ENCODE peak calls at places on chromosomes 13 and 19, in five cellular contexts. T, F, Q, M and V are unnamed samples.

GRCh38 chr13:32734511-32734910 is 148.3 kb downstream of the PDS5B start:
- DNase-seq in T (no peak), M (no peak), F (no peak), Q (no peak), V (peak)

GRCh38 chr13:30038884-30039283 is 188.5 kb upstream of the UBL3 start:
- DNase-seq in F (no peak), M (no peak), T (no peak), Q (no peak), V (peak)

GRCh38 chr19:48484931-48485612 is 15.9 kb downstream of the CYTH2 start:
- DNase-seq in F (no peak), M (no peak), T (no peak), Q (no peak), V (no peak)

GRCh38 chr19:44951179-44952159 is 3.7 kb upstream of the CLPTM1 start:
- DNase-seq in M (peak), Q (peak), T (peak), F (peak), V (peak)

GRCh38 chr13:50596776-50597203 is 246.7 kb downstream of the DLEU7 start:
- DNase-seq in T (no peak), F (no peak), Q (no peak), M (no peak), V (no peak)

GRCh38 chr19:52941941-52942370 is 18.7 kb upstream of the ZNF888 start:
- DNase-seq in Q (peak), F (peak), M (peak), T (no peak), V (no peak)

GRCh38 chr19:1774999-1775772 is 21.9 kb downstream of the ONECUT3 start:
- DNase-seq in T (no peak), M (no peak), F (no peak), Q (no peak), V (no peak)

GRCh38 chr19:44303305-44303704 is 1.5 kb downstream of the ZNF235 start:
- DNase-seq in T (no peak), F (no peak), Q (no peak), M (no peak), V (no peak)

GRCh38 chr19:1035998-1036621 is 3.8 kb upstream of the ABCA7 start:
- DNase-seq in T (no peak), F (no peak), M (no peak), Q (no peak), V (no peak)

GRCh38 chr13:98688373-98688772 is 64.1 kb downstream of the SLC15A1 start:
- DNase-seq in M (no peak), Q (no peak), F (no peak), T (no peak), V (no peak)

GRCh38 chr13:95115525-95115924 is 185.7 kb downstream of the ABCC4 start:
- DNase-seq in Q (no peak), F (no peak), M (no peak), T (no peak), V (no peak)

GRCh38 chr19:33384983-33385382 is 11.5 kb downstream of the CEBPG start:
- DNase-seq in M (no peak), T (no peak), F (no peak), Q (no peak), V (no peak)

GRCh38 chr19:2230807-2231533 is 5.2 kb downstream of the PLEKHJ1 start:
- DNase-seq in T (no peak), M (no peak), Q (no peak), F (no peak), V (no peak)

GRCh38 chr13:33372251-33372919 is 86.8 kb upstream of the STARD13 start:
- DNase-seq in F (no peak), Q (no peak), M (no peak), T (no peak), V (no peak)

GRCh38 chr19:7336321-7336973 is 12.3 kb upstream of the ARHGEF18 start:
- DNase-seq in M (no peak), F (no peak), T (no peak), Q (no peak), V (no peak)

GRCh38 chr13:58318495-58319167 is 687.1 kb downstream of the PCDH17 start:
- DNase-seq in Q (no peak), T (no peak), F (no peak), M (no peak), V (no peak)

GRCh38 chr19:33702606-33703437 is 81.1 kb downstream of the CHST8 start:
- DNase-seq in M (no peak), T (no peak), Q (no peak), F (no peak), V (no peak)

GRCh38 chr13:80367473-80367872 is 26.5 kb upstream of the SPRY2 start:
- DNase-seq in Q (no peak), M (no peak), F (no peak), T (no peak), V (no peak)

GRCh38 chr19:29483944-29484581 is 41.7 kb upstream of the VSTM2B start:
- DNase-seq in F (no peak), M (no peak), T (no peak), Q (no peak), V (no peak)

GRCh38 chr13:51874651-51875050 is 12.9 kb downstream of the CCDC70 start:
- DNase-seq in M (no peak), T (no peak), Q (no peak), F (no peak), V (no peak)

GRCh38 chr19:3335431-3336350 is 30.7 kb upstream of the NFIC start:
- DNase-seq in T (no peak), Q (peak), F (no peak), M (peak), V (no peak)

GRCh38 chr13:46982856-46983582 is 86.2 kb upstream of the HTR2A start:
- DNase-seq in F (no peak), T (no peak), Q (no peak), M (no peak), V (no peak)

GRCh38 chr19:13297023-13297422 is 146.8 kb downstream of the IER2 start:
- DNase-seq in M (no peak), F (no peak), Q (no peak), T (no peak), V (no peak)

GRCh38 chr19:28039677-28040381 is 1173.1 kb downstream of the UQCRFS1 start:
- DNase-seq in T (no peak), M (no peak), F (no peak), Q (peak), V (no peak)

GRCh38 chr19:15210323-15210774 is 9.6 kb upstream of the NOTCH3 start:
- DNase-seq in Q (no peak), F (no peak), M (peak), T (peak), V (peak)

GRCh38 chr19:11560404-11560988 is 1.5 kb upstream of the ELOF1 start:
- DNase-seq in T (peak), Q (peak), F (peak), M (peak), V (peak)

GRCh38 chr13:44872751-44873150 is 116.5 kb downstream of the NUFIP1 start:
- DNase-seq in Q (no peak), M (no peak), T (no peak), F (no peak), V (no peak)

GRCh38 chr19:1373534-1374249 is 10.0 kb upstream of the NDUFS7 start:
- DNase-seq in Q (peak), F (no peak), M (peak), T (no peak), V (no peak)

GRCh38 chr19:46840157-46840942 is 10.3 kb downstream of the AP2S1 start:
- DNase-seq in M (peak), T (peak), F (no peak), Q (peak), V (no peak)

GRCh38 chr13:97223711-97224461 is 1.8 kb downstream of the MBNL2 start:
- DNase-seq in T (peak), F (peak), Q (peak), M (peak), V (peak)

GRCh38 chr13:107234315-107234714 is 666.4 kb upstream of the ARGLU1 start:
- DNase-seq in Q (no peak), T (no peak), F (no peak), M (no peak), V (no peak)

GRCh38 chr19:31118292-31118925 is 230.8 kb downstream of the TSHZ3 start:
- DNase-seq in T (no peak), Q (no peak), M (no peak), F (no peak), V (no peak)

GRCh38 chr19:13784731-13785452 is 10.4 kb upstream of the ZSWIM4 start:
- DNase-seq in M (peak), T (peak), Q (peak), F (peak), V (no peak)

GRCh38 chr19:31676271-31677004 is 327.2 kb upstream of the TSHZ3 start:
- DNase-seq in T (no peak), M (no peak), Q (no peak), F (no peak), V (no peak)

GRCh38 chr19:46495789-46496099 is at the start of gene PNMA8B:
- DNase-seq in T (no peak), F (no peak), Q (peak), M (peak), V (no peak)

GRCh38 chr19:51114087-51114714 is 6.0 kb upstream of the CTU1 start:
- DNase-seq in F (no peak), M (no peak), Q (no peak), T (no peak), V (no peak)

GRCh38 chr19:30701178-30701577 is 329.0 kb downstream of the ZNF536 start:
- DNase-seq in M (no peak), T (no peak), Q (no peak), F (no peak), V (no peak)

GRCh38 chr13:98315466-98315865 is 138.4 kb upstream of the RNF113B start:
- DNase-seq in M (no peak), T (no peak), Q (no peak), F (no peak), V (no peak)

GRCh38 chr19:42251572-42251990 is 3.3 kb downstream of the ERF start:
- DNase-seq in T (no peak), F (no peak), Q (no peak), M (peak), V (no peak)

GRCh38 chr19:42250249-42250665 is 4.7 kb downstream of the ERF start:
- DNase-seq in M (no peak), Q (no peak), F (no peak), T (no peak), V (no peak)

GRCh38 chr19:42249769-42250168 is 5.2 kb downstream of the ERF start:
- DNase-seq in F (no peak), T (no peak), Q (no peak), M (no peak), V (no peak)

GRCh38 chr19:42249149-42249750 is 5.7 kb downstream of the ERF start:
- DNase-seq in F (no peak), M (no peak), Q (no peak), T (no peak), V (no peak)

DNA sequence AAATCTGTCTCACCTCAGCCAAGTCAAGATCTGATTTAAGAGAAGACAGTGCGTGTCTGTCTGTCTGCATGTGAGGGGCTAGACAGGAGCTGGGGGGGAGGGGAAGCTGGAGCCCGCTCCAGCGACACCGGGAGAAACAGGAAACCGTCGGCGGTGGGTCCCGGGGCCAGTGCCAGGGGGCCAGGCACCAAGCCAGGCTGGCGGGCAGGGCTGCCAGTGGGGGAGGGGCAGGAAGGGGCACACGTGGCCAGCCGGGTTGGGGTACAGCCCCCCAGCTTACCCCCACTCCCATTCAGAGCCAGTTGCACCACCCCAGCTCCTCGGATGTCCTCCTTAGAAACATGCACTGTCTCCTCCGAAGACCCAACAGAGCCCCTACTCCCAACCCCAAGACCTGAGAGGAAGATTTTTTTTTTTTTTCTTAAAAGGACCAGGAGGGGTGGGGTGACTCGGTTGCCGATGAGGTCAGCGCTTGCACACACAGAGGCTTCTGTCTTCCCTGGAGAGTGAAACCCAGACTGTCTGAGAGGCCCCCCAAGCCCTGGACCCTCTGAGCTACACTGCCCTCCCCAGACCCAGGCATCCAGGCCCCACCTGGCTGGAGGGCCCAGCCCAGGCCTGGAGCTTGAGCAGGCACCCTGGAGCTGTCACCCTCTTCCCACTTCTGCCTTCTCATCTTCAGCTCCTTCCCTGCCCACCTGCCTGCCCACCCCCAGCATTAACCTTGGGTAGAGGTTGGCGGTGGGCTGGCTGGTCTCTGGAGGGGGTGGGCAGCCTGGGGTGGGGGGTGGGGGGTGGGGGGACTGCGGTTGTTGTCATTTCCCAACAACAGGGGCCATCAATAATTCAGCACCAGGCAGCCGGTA is 4.0 kb downstream of the ERF start:
- DNase-seq in T (no peak), F (no peak), M (no peak), Q (no peak), V (no peak)
- H3K4me3 ChIP-seq in T (no peak), F (no peak), M (no peak), Q (no peak), V (peak)

GRCh38 chr19:4831351-4832340 is at the start of gene TICAM1:
- DNase-seq in T (peak), F (peak), Q (peak), M (peak), V (no peak)
- TF ChIP-seq CTCF in T (no peak), F (no peak), Q (peak), M (no peak), V (no peak)

GRCh38 chr19:38683393-38684077 is 36.1 kb downstream of the ACTN4 start:
- DNase-seq in F (peak), T (peak), Q (peak), M (peak), V (no peak)
- H3K4me3 ChIP-seq in F (no peak), T (peak), Q (no peak), M (no peak), V (no peak)

GRCh38 chr19:8511573-8512101 is 2.3 kb downstream of the ZNF414 start:
- DNase-seq in Q (no peak), F (no peak), M (no peak), T (no peak), V (no peak)
- TF ChIP-seq CTCF in Q (no peak), F (no peak), M (no peak), T (no peak), V (no peak)

GRCh38 chr13:26011996-26012688 is 39.7 kb downstream of the SHISA2 start:
- DNase-seq in F (no peak), M (no peak), T (no peak), Q (no peak), V (no peak)
- H3K4me3 ChIP-seq in F (no peak), M (no peak), T (no peak), Q (no peak), V (peak)

GRCh38 chr13:114234645-114235421 is at the start of gene CDC16:
- DNase-seq in T (peak), F (peak), M (peak), Q (peak), V (peak)
- TF ChIP-seq CTCF in T (no peak), F (no peak), M (peak), Q (peak), V (no peak)